ENCODE peak calls at places on chromosomes 16 and 17, in four cellular contexts. Z, M, Q and V are unnamed samples.

GRCh38 chr17:44004761-44005526 is 522 bp downstream of the NAGS start:
- DNase-seq in M (no peak), Q (peak), Z (peak), V (no peak)

GRCh38 chr16:29876578-29877249 is 13.7 kb upstream of the CDIPT start:
- DNase-seq in Z (no peak), Q (no peak), M (no peak), V (no peak)

GRCh38 chr17:49898547-49899490 is 51.0 kb upstream of the TAC4 start:
- DNase-seq in Q (peak), Z (no peak), M (no peak), V (no peak)

GRCh38 chr17:73498854-73499597 is 145.2 kb downstream of the SDK2 start:
- DNase-seq in Z (no peak), M (no peak), Q (no peak), V (no peak)

GRCh38 chr16:89122322-89122831 is 28.7 kb downstream of the ACSF3 start:
- DNase-seq in M (no peak), Z (peak), Q (peak), V (no peak)

GRCh38 chr17:32870969-32871368 is 6.0 kb downstream of the MYO1D start:
- DNase-seq in Q (no peak), M (no peak), Z (no peak), V (no peak)

GRCh38 chr16:74252329-74252728 is 44.3 kb upstream of the PSMD7 start:
- DNase-seq in Q (no peak), Z (no peak), M (no peak), V (no peak)

GRCh38 chr16:72876221-72876620 is 171.7 kb downstream of the ZFHX3 start:
- DNase-seq in Q (no peak), M (peak), Z (no peak), V (no peak)

GRCh38 chr16:69286941-69287713 is 24.0 kb upstream of the VPS4A start:
- DNase-seq in Z (peak), M (no peak), Q (peak), V (peak)

GRCh38 chr16:25126820-25127232 is 15.3 kb downstream of the LCMT1 start:
- DNase-seq in Q (peak), Z (no peak), M (no peak), V (peak)

GRCh38 chr17:21679256-21680146 is 12.8 kb upstream of the KCNJ18 start:
- DNase-seq in Z (no peak), M (no peak), Q (no peak), V (no peak)

GRCh38 chr17:42521036-42521435 is 15.0 kb upstream of the NAGLU start:
- DNase-seq in Z (no peak), M (no peak), Q (peak), V (peak)

GRCh38 chr17:74990581-74991105 is 3.2 kb downstream of the CDR2L start:
- DNase-seq in M (no peak), Z (no peak), Q (no peak), V (no peak)

GRCh38 chr16:28309811-28310311 is 17.5 kb downstream of the SBK1 start:
- DNase-seq in Z (no peak), M (peak), Q (no peak), V (no peak)

GRCh38 chr17:3959295-3959899 is 4.8 kb downstream of the ATP2A3 start:
- DNase-seq in Z (peak), Q (peak), M (no peak), V (no peak)